ENCODE peak calls at places on chromosomes 1 and 21, in nine cellular contexts. T is thoracic aorta, U is lower lobe of right lung, D is NT2/D1, O is Peyer's patch, Y is IMR-90, E is mammary epithelial cell, C is HCT116, V is body of pancreas. B is an unnamed sample.

GRCh38 chr21:18529253-18529652 is 125.7 kb upstream of the TMPRSS15 start:
- DNase-seq in D (no peak), E (no peak), O (no peak), C (no peak), T (no peak), U (no peak), Y (no peak), V (no peak), B (no peak)

GRCh38 chr1:212315907-212316306 is 30.7 kb downstream of the PPP2R5A start:
- DNase-seq in Y (no peak), V (peak; percentile 26), T (no peak), O (no peak), U (no peak), D (peak; percentile 63), C (peak; percentile 21), E (peak; percentile 34), B (no peak)

GRCh38 chr1:71428029-71428428 is 347.2 kb upstream of the ZRANB2 start:
- DNase-seq in E (no peak), O (no peak), T (no peak), V (no peak), Y (no peak), C (no peak), D (no peak), U (no peak), B (peak; percentile 32)

GRCh38 chr1:224786533-224787249 is 142.8 kb upstream of the DNAH14 start:
- DNase-seq in O (no peak), D (no peak), Y (peak; percentile 4), T (no peak), E (peak; percentile 61), U (no peak), V (no peak), C (no peak), B (no peak)

GRCh38 chr1:57485643-57486042 is 61.8 kb upstream of the DAB1 start:
- DNase-seq in O (no peak), D (no peak), T (no peak), C (no peak), U (no peak), E (peak; percentile 35), V (no peak), Y (peak; percentile 76), B (no peak)

GRCh38 chr1:172446547-172446946 is 2.7 kb upstream of the PIGC start:
- DNase-seq in E (no peak), V (peak; percentile 28), C (no peak), T (no peak), O (no peak), D (no peak), Y (no peak), U (no peak), B (no peak)

GRCh38 chr1:61270761-61271411 is 188.5 kb downstream of the NFIA start:
- DNase-seq in E (no peak), C (no peak), Y (peak; percentile 71), V (no peak), T (no peak), U (no peak), O (no peak), D (no peak), B (no peak)

GRCh38 chr1:10598088-10598712 is 123.5 kb downstream of the PEX14 start:
- DNase-seq in U (no peak), O (no peak), E (no peak), C (no peak), T (no peak), V (peak; percentile 36), D (no peak), Y (no peak), B (peak; percentile 31)

GRCh38 chr1:1437904-1438376 is 2.5 kb downstream of the VWA1 start:
- DNase-seq in U (peak; percentile 69), O (no peak), D (no peak), Y (no peak), C (no peak), T (no peak), V (peak; percentile 91), E (no peak), B (peak; percentile 75)

DNA sequence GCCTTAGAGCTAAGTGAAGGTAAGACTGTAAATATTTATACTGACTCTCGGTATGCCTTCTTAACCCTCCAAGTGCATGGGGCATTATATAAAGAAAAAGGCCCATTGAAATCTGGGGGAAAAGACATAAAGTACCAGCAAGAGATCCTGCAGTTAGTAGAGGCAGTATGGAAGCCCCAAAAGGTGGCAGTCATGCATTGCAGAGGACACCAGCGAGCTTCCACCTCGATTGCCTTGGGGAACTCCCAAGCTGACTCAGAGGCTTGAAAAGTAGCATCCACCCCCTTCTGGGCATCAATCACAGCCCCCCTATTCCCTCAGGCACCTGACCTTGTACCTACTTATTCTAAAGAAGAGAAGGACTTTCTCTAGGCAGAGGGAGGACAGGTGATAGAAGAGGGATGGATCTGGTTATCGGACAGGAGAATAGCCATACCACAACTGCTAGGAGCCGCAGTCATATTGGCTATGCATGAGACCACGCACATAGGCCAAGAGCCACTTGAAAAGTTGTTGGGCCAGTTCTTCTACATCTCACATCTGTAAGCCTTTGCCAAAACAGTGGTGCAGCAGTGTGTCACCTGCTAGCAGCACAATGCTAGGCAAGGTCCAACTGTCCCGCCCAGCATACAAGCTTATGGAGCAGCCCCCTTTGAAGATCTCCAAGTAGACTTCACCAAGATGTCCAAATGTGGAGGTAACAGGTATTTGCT is 19.4 kb downstream of the PLA2G2F start:
- DNase-seq in D (no peak), Y (no peak), C (no peak), T (no peak), U (no peak), V (no peak), O (no peak), E (peak; percentile 43), B (no peak)
- H3K4me1 ChIP-seq in D (no peaks in the 10 kb centered on the region), Y (no peaks in the 10 kb centered on the region), C (no peaks in the 10 kb centered on the region), T (no peaks in the 10 kb centered on the region), U (peaks cover 14% of the 10 kb centered on the region), V (peaks cover 9% of the 10 kb centered on the region), O (no peaks in the 10 kb centered on the region), E (no peaks in the 10 kb centered on the region), B (no peaks in the 10 kb centered on the region)

GRCh38 chr1:158943059-158943458 is 11.7 kb downstream of the PYHIN1 start:
- DNase-seq in Y (peak; percentile 5), U (no peak), E (peak; percentile 50), T (no peak), V (no peak), C (no peak), O (no peak), D (no peak), B (no peak)

GRCh38 chr1:158939180-158939579 is 7.8 kb downstream of the PYHIN1 start:
- DNase-seq in C (no peak), E (no peak), U (no peak), O (no peak), V (no peak), D (no peak), T (no peak), Y (no peak), B (no peak)

GRCh38 chr1:158945061-158945460 is 13.7 kb downstream of the PYHIN1 start:
- DNase-seq in O (no peak), C (no peak), Y (no peak), U (no peak), T (no peak), D (no peak), V (no peak), E (no peak), B (no peak)

GRCh38 chr1:158941317-158941716 is 10.0 kb downstream of the PYHIN1 start:
- DNase-seq in O (no peak), V (no peak), U (no peak), D (no peak), T (no peak), Y (no peak), E (no peak), C (no peak), B (no peak)

GRCh38 chr1:158942490-158942889 is 11.1 kb downstream of the PYHIN1 start:
- DNase-seq in U (no peak), E (no peak), Y (no peak), C (no peak), T (no peak), O (no peak), V (no peak), D (no peak), B (no peak)
- H3K4me1 ChIP-seq in U (no peaks in the 10 kb centered on the region), E (no peaks in the 10 kb centered on the region), Y (no peaks in the 10 kb centered on the region), C (no peaks in the 10 kb centered on the region), T (no peaks in the 10 kb centered on the region), O (no peaks in the 10 kb centered on the region), V (no peaks in the 10 kb centered on the region), D (no peaks in the 10 kb centered on the region), B (no peaks in the 10 kb centered on the region)

DNA sequence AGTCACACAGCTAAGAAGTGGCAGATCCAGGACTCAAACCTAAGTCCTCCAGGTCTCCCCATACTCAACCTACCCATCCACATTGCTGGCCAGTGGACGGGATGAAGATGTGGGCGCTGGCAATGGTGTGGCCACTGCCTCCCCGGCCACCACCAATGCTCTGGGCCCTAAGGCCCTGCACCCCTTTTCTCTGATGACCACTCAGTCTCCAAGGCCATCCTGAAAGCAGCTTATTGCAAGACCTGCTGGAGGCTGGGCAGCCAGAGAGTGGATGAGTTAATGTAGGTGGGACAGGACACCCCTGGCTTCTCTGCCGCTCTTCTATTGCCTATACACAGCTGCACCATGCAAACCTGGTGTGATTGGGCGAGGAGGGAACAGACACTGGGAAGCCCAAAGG is 178.7 kb downstream of the HIVEP3 start:
- DNase-seq in D (no peak), O (no peak), Y (no peak), T (no peak), C (no peak), V (no peak), U (no peak), E (no peak), B (no peak)
- H3K4me1 ChIP-seq in D (peaks cover 2% of the 10 kb centered on the region), O (no peaks in the 10 kb centered on the region), Y (peaks cover 26% of the 10 kb centered on the region), T (peaks cover 17% of the 10 kb centered on the region), C (peaks cover 16% of the 10 kb centered on the region), V (no peaks in the 10 kb centered on the region), U (peaks cover 51% of the 10 kb centered on the region), E (peaks cover 10% of the 10 kb centered on the region), B (no peaks in the 10 kb centered on the region)

GRCh38 chr1:63793741-63794240 is 20.0 kb downstream of the ROR1 start:
- DNase-seq in V (peak; percentile 47), C (no peak), O (no peak), Y (no peak), E (no peak), D (no peak), T (no peak), U (no peak), B (no peak)

GRCh38 chr1:63795455-63795854 is 21.6 kb downstream of the ROR1 start:
- DNase-seq in D (no peak), C (no peak), O (no peak), E (no peak), T (no peak), V (no peak), U (no peak), Y (no peak), B (no peak)

GRCh38 chr1:63794927-63795326 is 21.1 kb downstream of the ROR1 start:
- DNase-seq in T (no peak), E (no peak), Y (peak; percentile 28), D (peak; percentile 83), V (no peak), U (peak; percentile 63), O (no peak), C (no peak), B (no peak)

GRCh38 chr1:63792152-63792551 is 18.3 kb downstream of the ROR1 start:
- DNase-seq in V (no peak), T (no peak), Y (no peak), D (no peak), U (no peak), C (no peak), O (no peak), E (no peak), B (no peak)

DNA sequence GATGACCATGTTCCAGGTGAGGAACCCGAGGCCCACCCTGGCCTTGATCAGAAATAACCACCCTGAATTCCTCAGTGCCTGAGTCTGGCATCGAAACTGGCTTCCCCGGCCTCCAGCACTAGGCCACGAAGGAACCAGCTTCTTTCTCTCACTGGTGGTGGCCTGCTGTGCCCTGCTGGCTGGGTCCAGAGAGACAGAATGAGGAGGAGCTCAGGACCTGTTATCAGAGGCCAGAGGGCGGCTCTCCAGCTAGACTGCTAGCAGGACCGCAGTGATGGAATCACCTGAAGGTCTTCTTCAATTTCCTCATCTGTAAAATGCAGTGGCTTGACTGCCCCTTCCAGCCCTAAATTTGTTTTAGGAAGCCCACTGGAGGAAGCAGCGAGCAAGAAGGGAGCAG is 20.5 kb downstream of the ROR1 start:
- DNase-seq in V (no peak), E (no peak), C (no peak), D (no peak), T (no peak), O (no peak), Y (no peak), U (no peak), B (no peak)
- H3K4me1 ChIP-seq in V (peaks cover 39% of the 10 kb centered on the region), E (peaks cover 5% of the 10 kb centered on the region), C (peaks cover 10% of the 10 kb centered on the region), D (peaks cover 26% of the 10 kb centered on the region), T (peaks cover 73% of the 10 kb centered on the region), O (no peaks in the 10 kb centered on the region), Y (peaks cover 6% of the 10 kb centered on the region), U (peaks cover 19% of the 10 kb centered on the region), B (no peaks in the 10 kb centered on the region)

B was measured in mucosa of descending colon.